ENCODE peak calls at places on chromosomes 4 and X, in nine cellular contexts. X is CD8-positive, alpha-beta T cell; Z is GM12878; K is naive thymus-derived CD4-positive, alpha-beta T cell; U is lung; J is heart left ventricle; G is right lobe of liver; R is IMR-90; C is lower lobe of right lung. O is an unnamed sample.

GRCh38 chr4:121421594-121421993 is 40.8 kb upstream of the QRFPR start:
- ATAC-seq in X (no peak), Z (no peak), K (no peak), U (no peak), J (no peak), G (no peak), R (no peak), C (no peak), O (no peak)

GRCh38 chrX:108537005-108537404 is 97.4 kb downstream of the COL4A5 start:
- ATAC-seq in X (no peak), Z (peak; percentile 90), K (no peak), U (no peak), J (no peak), G (peak; percentile 83), R (peak; percentile 83), C (peak; percentile 68), O (no peak)

GRCh38 chrX:75673468-75673867 is 111.6 kb downstream of the MAGEE2 start:
- ATAC-seq in X (no peak), Z (no peak), K (no peak), U (peak; percentile 86), J (no peak), G (peak; percentile 80), R (no peak), C (peak; percentile 96), O (no peak)

GRCh38 chr4:88720749-88721428 is 23.3 kb upstream of the NAP1L5 start:
- ATAC-seq in X (no peak), Z (no peak), K (no peak), U (no peak), J (no peak), G (peak; percentile 91), R (no peak), C (no peak), O (no peak)

GRCh38 chr4:152606800-152607577 is 71.1 kb upstream of the FBXW7 start:
- ATAC-seq in X (peak; percentile 58), Z (no peak), K (peak; percentile 75), U (no peak), J (no peak), G (no peak), R (no peak), C (no peak), O (no peak)

GRCh38 chr4:67684839-67685531 is 16.0 kb downstream of the UBA6 start:
- ATAC-seq in X (no peak), Z (peak; percentile 72), K (no peak), U (no peak), J (no peak), G (no peak), R (peak; percentile 27), C (no peak), O (no peak)

GRCh38 chr4:69787879-69788278 is 27.5 kb upstream of the SULT1B1 start:
- ATAC-seq in X (no peak), Z (no peak), K (no peak), U (no peak), J (no peak), G (no peak), R (no peak), C (no peak), O (no peak)

GRCh38 chr4:94534401-94535312 is 82.9 kb downstream of the PDLIM5 start:
- ATAC-seq in X (no peak), Z (peak; percentile 94), K (peak; percentile 79), U (peak; percentile 45), J (peak; percentile 16), G (peak; percentile 49), R (no peak), C (peak; percentile 93), O (peak; percentile 16)

GRCh38 chrX:74451450-74452198 is 30.3 kb downstream of the SLC16A2 start:
- ATAC-seq in X (no peak), Z (no peak), K (no peak), U (no peak), J (no peak), G (peak; percentile 29), R (no peak), C (no peak), O (no peak)

GRCh38 chrX:13126785-13127184 is 82.4 kb upstream of the FAM9C start:
- ATAC-seq in X (no peak), Z (no peak), K (no peak), U (no peak), J (no peak), G (no peak), R (no peak), C (peak; percentile 11), O (peak; percentile 25)

GRCh38 chrX:120453985-120454384 is 15.1 kb downstream of the LAMP2 start:
- ATAC-seq in X (no peak), Z (no peak), K (no peak), U (no peak), J (no peak), G (no peak), R (no peak), C (no peak), O (no peak)

GRCh38 chr4:112201915-112202505 is 29.6 kb upstream of the AP1AR start:
- ATAC-seq in X (no peak), Z (no peak), K (no peak), U (no peak), J (no peak), G (no peak), R (no peak), C (no peak), O (no peak)

GRCh38 chrX:1031521-1032430 is 180.7 kb downstream of the CRLF2 start:
- ATAC-seq in X (no peak), Z (no peak), K (no peak), U (no peak), J (no peak), G (peak; percentile 27), R (no peak), C (no peak), O (no peak)

GRCh38 chr4:91359714-91360051 is 944.1 kb upstream of the GRID2 start:
- ATAC-seq in X (no peak), Z (peak; percentile 42), K (no peak), U (no peak), J (no peak), G (no peak), R (no peak), C (no peak), O (no peak)

DNA sequence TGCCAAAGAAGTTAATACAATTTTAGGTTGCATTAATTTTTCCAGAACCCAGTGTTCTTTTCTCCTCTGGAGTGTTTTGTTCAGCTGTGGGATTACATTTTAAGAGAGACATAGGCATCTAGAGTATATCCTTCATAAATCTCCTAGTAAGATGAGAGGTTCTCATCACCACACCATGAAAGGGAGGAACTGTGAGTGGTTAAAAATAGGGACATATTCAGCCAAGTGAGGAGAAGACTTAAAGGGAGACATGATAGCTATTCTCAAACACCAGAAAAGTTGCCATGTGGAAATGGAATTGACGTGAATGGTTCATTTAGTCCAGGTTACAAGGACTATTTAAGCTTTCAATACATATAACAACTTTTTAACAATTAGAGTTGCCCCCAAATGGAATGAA is 6.5 kb upstream of the MRPL1 start:
- ATAC-seq in X (no peak), Z (no peak), K (no peak), U (no peak), J (no peak), G (no peak), R (no peak), C (no peak), O (no peak)
- H3K4me1 ChIP-seq in X (peaks cover 74% of the 10 kb centered on the region), Z (peaks cover 6% of the 10 kb centered on the region), K (peaks cover 65% of the 10 kb centered on the region), U (no peaks in the 10 kb centered on the region), J (peaks cover 39% of the 10 kb centered on the region), G (no peaks in the 10 kb centered on the region), R (no peaks in the 10 kb centered on the region), C (no peaks in the 10 kb centered on the region), O (no peaks in the 10 kb centered on the region)

DNA sequence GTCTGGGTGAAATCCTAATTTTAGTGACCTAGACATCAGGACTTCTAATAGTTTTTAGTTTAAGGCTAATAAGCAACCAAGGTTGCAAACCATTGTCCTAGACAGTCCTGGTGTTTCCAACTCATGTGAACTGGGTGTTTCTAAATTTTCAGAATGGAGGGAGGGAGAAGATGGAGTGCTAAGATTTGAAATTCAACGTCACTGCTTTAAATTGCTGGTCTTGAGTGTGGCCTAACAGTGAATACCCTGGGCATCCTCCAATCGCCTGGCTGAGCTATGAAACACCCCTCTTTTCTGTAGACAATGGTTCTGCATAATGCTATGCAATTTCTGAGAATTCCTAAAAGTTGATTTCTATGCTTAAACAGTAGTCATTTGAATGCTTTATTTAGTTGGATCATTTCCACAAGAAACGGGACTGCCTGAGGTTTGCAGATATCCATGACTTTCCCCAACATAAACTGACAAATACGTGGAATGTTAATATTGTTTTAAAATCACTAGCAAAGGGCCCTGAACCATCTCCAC is 1.2 kb downstream of the FBXL5 start:
- ATAC-seq in X (no peak), Z (peak; percentile 64), K (no peak), U (no peak), J (no peak), G (peak; percentile 32), R (peak; percentile 21), C (no peak), O (no peak)
- H3K4me1 ChIP-seq in X (peaks cover 63% of the 10 kb centered on the region), Z (peaks cover 24% of the 10 kb centered on the region), K (peaks cover 36% of the 10 kb centered on the region), U (peaks cover 2% of the 10 kb centered on the region), J (peaks cover 79% of the 10 kb centered on the region), G (no peaks in the 10 kb centered on the region), R (peaks cover 12% of the 10 kb centered on the region), C (peaks cover 50% of the 10 kb centered on the region), O (peaks cover 12% of the 10 kb centered on the region)

DNA sequence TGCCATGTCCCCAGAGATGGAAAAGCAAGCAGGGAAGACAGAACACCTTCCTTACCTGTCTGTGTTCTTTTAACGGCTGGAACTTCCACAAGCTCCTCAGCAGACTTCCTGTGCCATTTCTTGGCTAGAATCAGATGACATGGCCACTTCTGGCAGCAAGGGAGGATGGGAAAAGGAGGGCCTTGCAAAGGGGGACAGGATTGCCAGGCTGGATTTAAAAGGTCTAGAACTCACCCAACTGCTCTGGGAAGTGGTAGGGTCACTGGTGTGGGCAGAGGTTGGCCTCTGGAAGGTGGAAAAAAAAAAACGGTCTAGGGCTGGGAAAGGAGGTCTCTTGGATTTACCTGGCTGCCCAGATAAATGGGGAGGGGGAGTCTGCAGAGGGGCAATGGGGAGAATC is 1.6 kb upstream of the USP11 start:
- ATAC-seq in X (no peak), Z (no peak), K (no peak), U (no peak), J (no peak), G (no peak), R (no peak), C (no peak), O (no peak)
- H3K4me1 ChIP-seq in X (peaks cover 26% of the 10 kb centered on the region), Z (no peaks in the 10 kb centered on the region), K (no peaks in the 10 kb centered on the region), U (no peaks in the 10 kb centered on the region), J (peaks cover 11% of the 10 kb centered on the region), G (no peaks in the 10 kb centered on the region), R (peaks cover 1% of the 10 kb centered on the region), C (peaks cover 16% of the 10 kb centered on the region), O (no peaks in the 10 kb centered on the region)

GRCh38 chr4:186760576-186760975 is 36.9 kb upstream of the FAT1 start:
- ATAC-seq in X (no peak), Z (no peak), K (no peak), U (no peak), J (no peak), G (no peak), R (peak; percentile 75), C (no peak), O (no peak)

GRCh38 chr4:186761281-186761897 is 37.7 kb upstream of the FAT1 start:
- ATAC-seq in X (no peak), Z (no peak), K (no peak), U (no peak), J (peak; percentile 78), G (no peak), R (no peak), C (no peak), O (no peak)

GRCh38 chr4:186762865-186763264 is 39.2 kb upstream of the FAT1 start:
- ATAC-seq in X (no peak), Z (no peak), K (no peak), U (no peak), J (no peak), G (no peak), R (no peak), C (no peak), O (no peak)

GRCh38 chr4:186764457-186764856 is 40.8 kb upstream of the FAT1 start:
- ATAC-seq in X (no peak), Z (no peak), K (no peak), U (no peak), J (no peak), G (no peak), R (no peak), C (no peak), O (no peak)

GRCh38 chr4:186762361-186762760 is 38.7 kb upstream of the FAT1 start:
- ATAC-seq in X (no peak), Z (no peak), K (no peak), U (no peak), J (no peak), G (no peak), R (no peak), C (no peak), O (no peak)
- H3K4me1 ChIP-seq in X (no peaks in the 10 kb centered on the region), Z (no peaks in the 10 kb centered on the region), K (no peaks in the 10 kb centered on the region), U (no peaks in the 10 kb centered on the region), J (no peaks in the 10 kb centered on the region), G (no peaks in the 10 kb centered on the region), R (peaks cover 10% of the 10 kb centered on the region), C (no peaks in the 10 kb centered on the region), O (no peaks in the 10 kb centered on the region)

O was measured in gastroesophageal sphincter.